ENCODE peak calls at places on chromosome 9, in four cellular contexts. One of them, this sample, is unnamed.

GRCh38 chr9:98095401-98095800 is 23.6 kb downstream of the TRIM14 start:
- DNase-seq in heart left ventricle: no peak
- DNase-seq in lower lobe of right lung: no peak
- DNase-seq in epithelial cell of esophagus: no peak
- DNase-seq in this sample: no peak

GRCh38 chr9:37432020-37432419 is 9.5 kb downstream of the GRHPR start:
- DNase-seq in lower lobe of right lung: no peak
- DNase-seq in epithelial cell of esophagus: no peak
- DNase-seq in heart left ventricle: no peak
- DNase-seq in this sample: no peak

GRCh38 chr9:74951725-74952151 is 974 bp downstream of the C9orf40 start:
- DNase-seq in epithelial cell of esophagus: peak; percentile 39
- DNase-seq in heart left ventricle: peak; percentile 55
- DNase-seq in lower lobe of right lung: peak; percentile 74
- DNase-seq in this sample: peak; percentile 20

GRCh38 chr9:137485343-137486140 is 26.4 kb upstream of the NSMF start:
- DNase-seq in lower lobe of right lung: no peak
- DNase-seq in heart left ventricle: no peak
- DNase-seq in epithelial cell of esophagus: peak; percentile 37
- DNase-seq in this sample: no peak

GRCh38 chr9:79565245-79565644 is 6.5 kb upstream of the TLE4 start:
- DNase-seq in heart left ventricle: no peak
- DNase-seq in lower lobe of right lung: no peak
- DNase-seq in epithelial cell of esophagus: peak; percentile 88
- DNase-seq in this sample: no peak

GRCh38 chr9:16221350-16221749 is 649.1 kb downstream of the BNC2 start:
- DNase-seq in lower lobe of right lung: no peak
- DNase-seq in epithelial cell of esophagus: no peak
- DNase-seq in heart left ventricle: peak; percentile 42
- DNase-seq in this sample: no peak

GRCh38 chr9:112751059-112751795 is 667 bp downstream of the SNX30 start:
- DNase-seq in epithelial cell of esophagus: peak; percentile 44
- DNase-seq in heart left ventricle: peak; percentile 50
- DNase-seq in lower lobe of right lung: peak; percentile 69
- DNase-seq in this sample: peak; percentile 92

GRCh38 chr9:110058304-110058953 is 149.5 kb downstream of the C9orf152 start:
- DNase-seq in epithelial cell of esophagus: peak; percentile 76
- DNase-seq in heart left ventricle: no peak
- DNase-seq in lower lobe of right lung: no peak
- DNase-seq in this sample: peak; percentile 69

GRCh38 chr9:98326402-98327248 is 71.2 kb upstream of the TBC1D2 start:
- DNase-seq in heart left ventricle: no peak
- DNase-seq in epithelial cell of esophagus: no peak
- DNase-seq in lower lobe of right lung: no peak
- DNase-seq in this sample: peak; percentile 88

GRCh38 chr9:133492061-133493021 is 13.4 kb upstream of the SLC2A6 start:
- DNase-seq in epithelial cell of esophagus: peak; percentile 28
- DNase-seq in lower lobe of right lung: peak; percentile 41
- DNase-seq in heart left ventricle: peak; percentile 50
- DNase-seq in this sample: no peak

GRCh38 chr9:133440884-133441283 is 18.7 kb downstream of the ADAMTS13 start:
- DNase-seq in lower lobe of right lung: no peak
- DNase-seq in epithelial cell of esophagus: peak; percentile 23
- DNase-seq in heart left ventricle: no peak
- DNase-seq in this sample: no peak

GRCh38 chr9:28887188-28887884 is 1314.1 kb upstream of the C9orf72 start:
- DNase-seq in lower lobe of right lung: no peak
- DNase-seq in heart left ventricle: no peak
- DNase-seq in epithelial cell of esophagus: peak; percentile 84
- DNase-seq in this sample: no peak

GRCh38 chr9:108869092-108869725 is 7.1 kb downstream of the ACTL7A start:
- DNase-seq in epithelial cell of esophagus: peak; percentile 77
- DNase-seq in heart left ventricle: no peak
- DNase-seq in lower lobe of right lung: no peak
- DNase-seq in this sample: peak; percentile 78

GRCh38 chr9:100521282-100521681 is 48.3 kb downstream of the TMEFF1 start:
- DNase-seq in epithelial cell of esophagus: no peak
- DNase-seq in heart left ventricle: no peak
- DNase-seq in lower lobe of right lung: no peak
- DNase-seq in this sample: no peak

GRCh38 chr9:120394058-120394669 is 185.8 kb downstream of the CDK5RAP2 start:
- DNase-seq in epithelial cell of esophagus: peak; percentile 81
- DNase-seq in lower lobe of right lung: no peak
- DNase-seq in heart left ventricle: no peak
- DNase-seq in this sample: peak; percentile 93

GRCh38 chr9:97714435-97714834 is 17.3 kb upstream of the XPA start:
- DNase-seq in heart left ventricle: no peak
- DNase-seq in epithelial cell of esophagus: peak; percentile 85
- DNase-seq in lower lobe of right lung: no peak
- DNase-seq in this sample: peak; percentile 54

GRCh38 chr9:4327504-4328191 is 27.8 kb upstream of the GLIS3 start:
- DNase-seq in heart left ventricle: no peak
- DNase-seq in lower lobe of right lung: no peak
- DNase-seq in epithelial cell of esophagus: peak; percentile 36
- DNase-seq in this sample: peak; percentile 74

GRCh38 chr9:134936021-134936761 is 18.5 kb upstream of the FCN1 start:
- DNase-seq in heart left ventricle: no peak
- DNase-seq in lower lobe of right lung: peak; percentile 41
- DNase-seq in epithelial cell of esophagus: no peak
- DNase-seq in this sample: no peak

GRCh38 chr9:108783318-108784127 is 72.3 kb downstream of the ACTL7B start:
- DNase-seq in epithelial cell of esophagus: no peak
- DNase-seq in lower lobe of right lung: no peak
- DNase-seq in heart left ventricle: peak; percentile 43
- DNase-seq in this sample: no peak

GRCh38 chr9:9079473-9079872 is 1279.9 kb upstream of the DMAC1 start:
- DNase-seq in epithelial cell of esophagus: no peak
- DNase-seq in lower lobe of right lung: no peak
- DNase-seq in heart left ventricle: no peak
- DNase-seq in this sample: no peak

GRCh38 chr9:71812385-71812784 is 44.1 kb upstream of the CEMIP2 start:
- DNase-seq in heart left ventricle: peak; percentile 67
- DNase-seq in lower lobe of right lung: no peak
- DNase-seq in epithelial cell of esophagus: no peak
- DNase-seq in this sample: peak; percentile 33

GRCh38 chr9:132221941-132222340 is 60.1 kb downstream of the NTNG2 start:
- DNase-seq in epithelial cell of esophagus: no peak
- DNase-seq in lower lobe of right lung: no peak
- DNase-seq in heart left ventricle: no peak
- DNase-seq in this sample: no peak

GRCh38 chr9:85543196-85543595 is 198.6 kb downstream of the AGTPBP1 start:
- DNase-seq in heart left ventricle: no peak
- DNase-seq in lower lobe of right lung: no peak
- DNase-seq in epithelial cell of esophagus: no peak
- DNase-seq in this sample: peak; percentile 15

GRCh38 chr9:63859475-63860215 is 1425.4 kb downstream of the FOXD4L5 start:
- DNase-seq in heart left ventricle: peak; percentile 68
- DNase-seq in epithelial cell of esophagus: peak; percentile 8
- DNase-seq in lower lobe of right lung: peak; percentile 57
- DNase-seq in this sample: peak; percentile 32

GRCh38 chr9:98215821-98216220 is 23.4 kb upstream of the CORO2A start:
- DNase-seq in epithelial cell of esophagus: no peak
- DNase-seq in heart left ventricle: no peak
- DNase-seq in lower lobe of right lung: no peak
- DNase-seq in this sample: no peak

GRCh38 chr9:116585896-116586295 is 101.2 kb upstream of the TRIM32 start:
- DNase-seq in lower lobe of right lung: no peak
- DNase-seq in epithelial cell of esophagus: no peak
- DNase-seq in heart left ventricle: no peak
- DNase-seq in this sample: no peak

GRCh38 chr9:105299190-105299854 is 54.9 kb downstream of the SLC44A1 start:
- DNase-seq in lower lobe of right lung: no peak
- DNase-seq in heart left ventricle: no peak
- DNase-seq in epithelial cell of esophagus: peak; percentile 95
- DNase-seq in this sample: peak; percentile 95

GRCh38 chr9:4829956-4830355 is 37.2 kb downstream of the RCL1 start:
- DNase-seq in epithelial cell of esophagus: peak; percentile 9
- DNase-seq in lower lobe of right lung: no peak
- DNase-seq in heart left ventricle: no peak
- DNase-seq in this sample: peak; percentile 51

GRCh38 chr9:101418518-101419111 is 17.0 kb downstream of the ALDOB start:
- DNase-seq in lower lobe of right lung: no peak
- DNase-seq in heart left ventricle: no peak
- DNase-seq in epithelial cell of esophagus: peak; percentile 37
- DNase-seq in this sample: no peak

GRCh38 chr9:7360513-7360912 is 439.1 kb downstream of the DMAC1 start:
- DNase-seq in epithelial cell of esophagus: no peak
- DNase-seq in heart left ventricle: no peak
- DNase-seq in lower lobe of right lung: no peak
- DNase-seq in this sample: no peak

GRCh38 chr9:100725376-100725775 is 147.5 kb downstream of the CAVIN4 start:
- DNase-seq in epithelial cell of esophagus: no peak
- DNase-seq in heart left ventricle: no peak
- DNase-seq in lower lobe of right lung: no peak
- DNase-seq in this sample: no peak

GRCh38 chr9:112007575-112008240 is 111.1 kb downstream of the UGCG start:
- DNase-seq in heart left ventricle: no peak
- DNase-seq in epithelial cell of esophagus: no peak
- DNase-seq in lower lobe of right lung: no peak
- DNase-seq in this sample: no peak

GRCh38 chr9:35844628-35845301 is 15.7 kb downstream of the TMEM8B start:
- DNase-seq in epithelial cell of esophagus: peak; percentile 90
- DNase-seq in lower lobe of right lung: no peak
- DNase-seq in heart left ventricle: peak; percentile 59
- DNase-seq in this sample: peak; percentile 86

GRCh38 chr9:106588601-106589000 is 274.4 kb upstream of the ZNF462 start:
- DNase-seq in epithelial cell of esophagus: peak; percentile 96
- DNase-seq in lower lobe of right lung: no peak
- DNase-seq in heart left ventricle: no peak
- DNase-seq in this sample: no peak

GRCh38 chr9:22102347-22103053 is 93.4 kb upstream of the CDKN2B start:
- DNase-seq in heart left ventricle: no peak
- DNase-seq in epithelial cell of esophagus: peak; percentile 50
- DNase-seq in lower lobe of right lung: no peak
- DNase-seq in this sample: no peak

GRCh38 chr9:31304576-31304975 is 1079.9 kb upstream of the ACO1 start:
- DNase-seq in epithelial cell of esophagus: peak; percentile 97
- DNase-seq in lower lobe of right lung: no peak
- DNase-seq in heart left ventricle: no peak
- DNase-seq in this sample: peak; percentile 94

GRCh38 chr9:135215571-135216161 is 128.2 kb downstream of the OLFM1 start:
- DNase-seq in heart left ventricle: peak; percentile 70
- DNase-seq in lower lobe of right lung: peak; percentile 61
- DNase-seq in epithelial cell of esophagus: no peak
- DNase-seq in this sample: peak; percentile 25

GRCh38 chr9:110891760-110892159 is 146.5 kb downstream of the LPAR1 start:
- DNase-seq in lower lobe of right lung: no peak
- DNase-seq in heart left ventricle: no peak
- DNase-seq in epithelial cell of esophagus: peak; percentile 13
- DNase-seq in this sample: peak; percentile 44

GRCh38 chr9:124766815-124767554 is 4.1 kb downstream of the NR6A1 start:
- DNase-seq in epithelial cell of esophagus: no peak
- DNase-seq in heart left ventricle: no peak
- DNase-seq in lower lobe of right lung: no peak
- DNase-seq in this sample: no peak
- TF ChIP-seq CTCF in epithelial cell of esophagus: peak; percentile 28
- TF ChIP-seq CTCF in heart left ventricle: no peak
- TF ChIP-seq CTCF in lower lobe of right lung: no peak
- TF ChIP-seq CTCF in this sample: no peak

GRCh38 chr9:123722378-123722777 is 207.5 kb downstream of the DENND1A start:
- DNase-seq in heart left ventricle: no peak
- DNase-seq in lower lobe of right lung: no peak
- DNase-seq in epithelial cell of esophagus: no peak
- DNase-seq in this sample: no peak
- H3K4me3 ChIP-seq in heart left ventricle: no peak overlapping the region
- H3K4me3 ChIP-seq in lower lobe of right lung: no peak overlapping the region
- H3K4me3 ChIP-seq in epithelial cell of esophagus: no peak overlapping the region
- H3K4me3 ChIP-seq in this sample: no peak overlapping the region

DNA sequence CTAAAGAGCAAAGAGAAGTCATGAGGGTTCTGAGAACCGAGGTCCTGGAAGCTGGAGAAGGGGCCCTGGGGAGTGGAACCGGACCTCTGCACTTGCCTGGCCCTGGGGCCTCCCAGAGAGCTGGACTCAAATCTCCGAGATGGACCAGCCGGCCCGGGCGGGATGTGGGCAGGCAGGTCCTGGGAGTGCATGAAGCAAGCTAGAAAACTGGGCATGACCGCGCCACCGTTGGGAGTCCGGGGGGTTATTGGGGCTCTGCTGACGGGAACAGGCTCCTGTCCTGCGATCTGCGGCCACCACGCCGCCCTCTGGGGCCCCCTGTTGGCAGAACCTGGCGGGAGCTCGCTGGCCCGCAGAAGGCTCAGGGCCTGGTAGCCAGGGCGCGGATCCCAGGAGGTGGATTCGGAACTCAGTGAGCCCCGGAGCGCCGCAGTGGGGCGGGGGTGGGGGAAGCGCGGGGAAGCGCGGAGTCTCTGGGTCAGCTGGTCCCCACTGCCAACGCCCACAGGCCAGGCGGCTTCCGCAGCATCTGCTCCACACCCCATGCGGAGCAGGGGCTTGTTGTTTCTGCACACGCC is 150.6 kb downstream of the ERCC6L2 start:
- DNase-seq in epithelial cell of esophagus: no peak
- DNase-seq in lower lobe of right lung: no peak
- DNase-seq in heart left ventricle: peak; percentile 35
- DNase-seq in this sample: no peak
- TF ChIP-seq CTCF in epithelial cell of esophagus: no peak
- TF ChIP-seq CTCF in lower lobe of right lung: peak; percentile 15
- TF ChIP-seq CTCF in heart left ventricle: peak; percentile 26
- TF ChIP-seq CTCF in this sample: peak; percentile 13

GRCh38 chr9:136225748-136226679 is 19.6 kb downstream of the QSOX2 start:
- DNase-seq in heart left ventricle: peak; percentile 46
- DNase-seq in lower lobe of right lung: peak; percentile 67
- DNase-seq in epithelial cell of esophagus: peak; percentile 81
- DNase-seq in this sample: peak; percentile 64
- H3K4me3 ChIP-seq in heart left ventricle: no peak overlapping the region
- H3K4me3 ChIP-seq in lower lobe of right lung: no peak overlapping the region
- H3K4me3 ChIP-seq in epithelial cell of esophagus: no peak overlapping the region
- H3K4me3 ChIP-seq in this sample: no peak overlapping the region

GRCh38 chr9:77726814-77727213 is 78.7 kb upstream of the GNA14 start:
- DNase-seq in lower lobe of right lung: no peak
- DNase-seq in epithelial cell of esophagus: no peak
- DNase-seq in heart left ventricle: no peak
- DNase-seq in this sample: no peak

GRCh38 chr9:77729177-77729576 is 81.1 kb upstream of the GNA14 start:
- DNase-seq in epithelial cell of esophagus: no peak
- DNase-seq in heart left ventricle: no peak
- DNase-seq in lower lobe of right lung: no peak
- DNase-seq in this sample: no peak

GRCh38 chr9:77726289-77726688 is 78.2 kb upstream of the GNA14 start:
- DNase-seq in lower lobe of right lung: no peak
- DNase-seq in heart left ventricle: no peak
- DNase-seq in epithelial cell of esophagus: no peak
- DNase-seq in this sample: no peak

GRCh38 chr9:77725051-77725702 is 77.1 kb upstream of the GNA14 start:
- DNase-seq in heart left ventricle: no peak
- DNase-seq in lower lobe of right lung: no peak
- DNase-seq in epithelial cell of esophagus: no peak
- DNase-seq in this sample: peak; percentile 46

GRCh38 chr9:77725820-77726219 is 77.7 kb upstream of the GNA14 start:
- DNase-seq in lower lobe of right lung: no peak
- DNase-seq in heart left ventricle: no peak
- DNase-seq in epithelial cell of esophagus: no peak
- DNase-seq in this sample: no peak
- TF ChIP-seq CTCF in lower lobe of right lung: no peak
- TF ChIP-seq CTCF in heart left ventricle: no peak
- TF ChIP-seq CTCF in epithelial cell of esophagus: no peak
- TF ChIP-seq CTCF in this sample: no peak

This sample was measured in choroid plexus epithelial cell.